ENCODE peak calls at places on chromosomes 11 and 22, in seven cellular contexts. E is COR-L47, M is GM12892, X is uterus, D is skeletal muscle cell, V is ELR, P is Calu3. L is an unnamed sample.

GRCh38 chr11:2132874-2133480 is 6.2 kb downstream of the IGF2 start:
- DNase-seq in E (no peak), X (no peak), P (no peak), D (no peak), V (no peak), M (no peak), L (no peak)

GRCh38 chr22:35312198-35313059 is 12.7 kb downstream of the TOM1 start:
- DNase-seq in D (no peak), E (peak), V (peak), M (no peak), X (no peak), P (peak), L (peak)

GRCh38 chr11:7648264-7648663 is 25.0 kb downstream of the CYB5R2 start:
- DNase-seq in P (no peak), V (no peak), X (no peak), M (no peak), D (no peak), E (no peak), L (no peak)

GRCh38 chr11:67269401-67270255 is 3.4 kb downstream of the GRK2 start:
- DNase-seq in M (no peak), V (no peak), E (no peak), X (peak), D (no peak), P (no peak), L (no peak)

GRCh38 chr22:19109198-19110063 is 12.8 kb downstream of the DGCR2 start:
- DNase-seq in V (peak), D (peak), P (no peak), E (no peak), M (no peak), X (no peak), L (peak)

GRCh38 chr22:48265000-48265625 is 1502.7 kb downstream of the TBC1D22A start:
- DNase-seq in E (no peak), P (no peak), D (no peak), M (no peak), V (no peak), X (no peak), L (no peak)

GRCh38 chr22:40401532-40401931 is 31.1 kb downstream of the SGSM3 start:
- DNase-seq in D (no peak), P (no peak), E (no peak), V (no peak), X (no peak), M (no peak), L (no peak)

GRCh38 chr11:1837171-1838076 is 1.4 kb upstream of the TNNI2 start:
- DNase-seq in E (peak), P (peak), X (peak), V (peak), M (peak), D (no peak), L (peak)

GRCh38 chr11:68521962-68522626 is 61.5 kb downstream of the PPP6R3 start:
- DNase-seq in M (no peak), V (no peak), X (no peak), E (no peak), P (no peak), D (no peak), L (no peak)

GRCh38 chr11:64564947-64565889 is 25.8 kb upstream of the SLC22A12 start:
- DNase-seq in V (no peak), D (no peak), E (no peak), X (no peak), M (no peak), P (no peak), L (no peak)

GRCh38 chr22:34111210-34111824 is 191.0 kb upstream of the LARGE1 start:
- DNase-seq in X (peak), D (no peak), V (peak), E (no peak), P (peak), M (no peak), L (peak)

GRCh38 chr22:37848587-37849088 is 581 bp upstream of the EIF3L start:
- DNase-seq in M (no peak), P (no peak), E (peak), V (peak), X (no peak), D (no peak), L (no peak)

GRCh38 chr11:102408339-102408738 is 44.2 kb downstream of the TMEM123 start:
- DNase-seq in E (no peak), V (no peak), X (no peak), D (no peak), M (no peak), P (no peak), L (no peak)

GRCh38 chr11:2516276-2517015 is 71.6 kb downstream of the KCNQ1 start:
- DNase-seq in M (peak), D (no peak), X (peak), V (no peak), P (no peak), E (no peak), L (no peak)

GRCh38 chr11:116788534-116788933 is 711 bp upstream of the ZPR1 start:
- DNase-seq in X (no peak), P (no peak), V (no peak), D (no peak), M (no peak), E (no peak), L (no peak)

GRCh38 chr22:17782158-17782557 is 7.9 kb upstream of the BID start:
- DNase-seq in V (no peak), P (no peak), D (no peak), M (no peak), E (no peak), X (no peak), L (no peak)

GRCh38 chr22:37431811-37432707 is 4.8 kb upstream of the ELFN2 start:
- DNase-seq in E (no peak), V (peak), M (no peak), P (peak), D (peak), X (no peak), L (peak)

L was measured in AG20443.